ENCODE peak calls at places on chromosomes 12 and 14, in six cellular contexts. One of them, this sample, is unnamed.

GRCh38 chr14:104105822-104106470 is 20.4 kb downstream of the ASPG start:
- DNase-seq in kidney epithelial cell: no peak
- DNase-seq in AG10803: no peak
- DNase-seq in CD8-positive, alpha-beta T cell: no peak
- DNase-seq in EL: no peak
- DNase-seq in activated CD4-positive, alpha-beta T cell treated with anti-CD3 and anti-CD28 coated beads, Interleukin-2, amount 10 ng/mL, durations not matched to agents 7 days and 5 days: no peak
- DNase-seq in this sample: no peak

GRCh38 chr12:19223018-19223417 is 93.5 kb downstream of the PLEKHA5 start:
- DNase-seq in CD8-positive, alpha-beta T cell: no peak
- DNase-seq in AG10803: no peak
- DNase-seq in activated CD4-positive, alpha-beta T cell treated with anti-CD3 and anti-CD28 coated beads, Interleukin-2, amount 10 ng/mL, durations not matched to agents 7 days and 5 days: no peak
- DNase-seq in kidney epithelial cell: no peak
- DNase-seq in EL: peak; percentile 20
- DNase-seq in this sample: no peak

GRCh38 chr12:111361717-111362576 is 6.9 kb downstream of the PHETA1 start:
- DNase-seq in EL: no peak
- DNase-seq in kidney epithelial cell: no peak
- DNase-seq in AG10803: no peak
- DNase-seq in CD8-positive, alpha-beta T cell: no peak
- DNase-seq in activated CD4-positive, alpha-beta T cell treated with anti-CD3 and anti-CD28 coated beads, Interleukin-2, amount 10 ng/mL, durations not matched to agents 7 days and 5 days: no peak
- DNase-seq in this sample: no peak

GRCh38 chr14:76292561-76292960 is 83.4 kb upstream of the ESRRB start:
- DNase-seq in activated CD4-positive, alpha-beta T cell treated with anti-CD3 and anti-CD28 coated beads, Interleukin-2, amount 10 ng/mL, durations not matched to agents 7 days and 5 days: no peak
- DNase-seq in AG10803: no peak
- DNase-seq in EL: no peak
- DNase-seq in kidney epithelial cell: no peak
- DNase-seq in CD8-positive, alpha-beta T cell: no peak
- DNase-seq in this sample: no peak

GRCh38 chr14:21234112-21234511 is 35.1 kb downstream of the HNRNPC start:
- DNase-seq in AG10803: no peak
- DNase-seq in CD8-positive, alpha-beta T cell: no peak
- DNase-seq in EL: no peak
- DNase-seq in activated CD4-positive, alpha-beta T cell treated with anti-CD3 and anti-CD28 coated beads, Interleukin-2, amount 10 ng/mL, durations not matched to agents 7 days and 5 days: no peak
- DNase-seq in kidney epithelial cell: no peak
- DNase-seq in this sample: no peak

GRCh38 chr14:91284791-91285548 is 40.5 kb upstream of the GPR68 start:
- DNase-seq in CD8-positive, alpha-beta T cell: no peak
- DNase-seq in activated CD4-positive, alpha-beta T cell treated with anti-CD3 and anti-CD28 coated beads, Interleukin-2, amount 10 ng/mL, durations not matched to agents 7 days and 5 days: no peak
- DNase-seq in kidney epithelial cell: no peak
- DNase-seq in AG10803: peak; percentile 28
- DNase-seq in EL: no peak
- DNase-seq in this sample: no peak

GRCh38 chr12:115660211-115660805 is 617.2 kb downstream of the MED13L start:
- DNase-seq in activated CD4-positive, alpha-beta T cell treated with anti-CD3 and anti-CD28 coated beads, Interleukin-2, amount 10 ng/mL, durations not matched to agents 7 days and 5 days: no peak
- DNase-seq in EL: peak; percentile 61
- DNase-seq in CD8-positive, alpha-beta T cell: no peak
- DNase-seq in kidney epithelial cell: no peak
- DNase-seq in AG10803: peak; percentile 66
- DNase-seq in this sample: no peak

GRCh38 chr12:131929530-131930456 is 717 bp downstream of the PUS1 start:
- DNase-seq in AG10803: peak; percentile 12
- DNase-seq in kidney epithelial cell: no peak
- DNase-seq in EL: peak; percentile 33
- DNase-seq in activated CD4-positive, alpha-beta T cell treated with anti-CD3 and anti-CD28 coated beads, Interleukin-2, amount 10 ng/mL, durations not matched to agents 7 days and 5 days: peak; percentile 54
- DNase-seq in CD8-positive, alpha-beta T cell: peak; percentile 32
- DNase-seq in this sample: no peak

GRCh38 chr12:64883264-64884163 is 59.1 kb downstream of the TBC1D30 start:
- DNase-seq in AG10803: no peak
- DNase-seq in kidney epithelial cell: no peak
- DNase-seq in CD8-positive, alpha-beta T cell: no peak
- DNase-seq in EL: no peak
- DNase-seq in activated CD4-positive, alpha-beta T cell treated with anti-CD3 and anti-CD28 coated beads, Interleukin-2, amount 10 ng/mL, durations not matched to agents 7 days and 5 days: no peak
- DNase-seq in this sample: no peak

GRCh38 chr12:18239561-18239960 is 21.8 kb upstream of the PIK3C2G start:
- DNase-seq in kidney epithelial cell: no peak
- DNase-seq in activated CD4-positive, alpha-beta T cell treated with anti-CD3 and anti-CD28 coated beads, Interleukin-2, amount 10 ng/mL, durations not matched to agents 7 days and 5 days: no peak
- DNase-seq in CD8-positive, alpha-beta T cell: no peak
- DNase-seq in EL: peak; percentile 12
- DNase-seq in AG10803: no peak
- DNase-seq in this sample: no peak

GRCh38 chr12:30696103-30696408 is 387 bp upstream of the IPO8 start:
- DNase-seq in EL: no peak
- DNase-seq in activated CD4-positive, alpha-beta T cell treated with anti-CD3 and anti-CD28 coated beads, Interleukin-2, amount 10 ng/mL, durations not matched to agents 7 days and 5 days: no peak
- DNase-seq in CD8-positive, alpha-beta T cell: no peak
- DNase-seq in AG10803: no peak
- DNase-seq in kidney epithelial cell: no peak
- DNase-seq in this sample: no peak

GRCh38 chr14:78029471-78030372 is 140.5 kb upstream of the NRXN3 start:
- DNase-seq in activated CD4-positive, alpha-beta T cell treated with anti-CD3 and anti-CD28 coated beads, Interleukin-2, amount 10 ng/mL, durations not matched to agents 7 days and 5 days: no peak
- DNase-seq in EL: peak; percentile 15
- DNase-seq in AG10803: no peak
- DNase-seq in CD8-positive, alpha-beta T cell: no peak
- DNase-seq in kidney epithelial cell: no peak
- DNase-seq in this sample: no peak

GRCh38 chr12:120282229-120282628 is 9.5 kb downstream of the RNU4-2 start:
- DNase-seq in EL: no peak
- DNase-seq in AG10803: no peak
- DNase-seq in activated CD4-positive, alpha-beta T cell treated with anti-CD3 and anti-CD28 coated beads, Interleukin-2, amount 10 ng/mL, durations not matched to agents 7 days and 5 days: no peak
- DNase-seq in CD8-positive, alpha-beta T cell: no peak
- DNase-seq in kidney epithelial cell: no peak
- DNase-seq in this sample: no peak

GRCh38 chr12:47383942-47384341 is 304.2 kb upstream of the AMIGO2 start:
- DNase-seq in activated CD4-positive, alpha-beta T cell treated with anti-CD3 and anti-CD28 coated beads, Interleukin-2, amount 10 ng/mL, durations not matched to agents 7 days and 5 days: no peak
- DNase-seq in kidney epithelial cell: no peak
- DNase-seq in CD8-positive, alpha-beta T cell: no peak
- DNase-seq in AG10803: peak; percentile 29
- DNase-seq in EL: peak; percentile 6
- DNase-seq in this sample: no peak

This sample was measured in natural killer cell.